ENCODE peak calls at places on chromosome 15, in six cellular contexts. One of them, this sample, is unnamed. For H3K4me1, the result is how much of the 10 kb centered on the place peaks cover.

GRCh38 chr15:69631978-69632377 is 179.4 kb downstream of the RPLP1 start:
- DNase-seq in gastrocnemius medialis: no peak
- DNase-seq in left ventricle myocardium inferior: no peak
- DNase-seq in ovary: no peak
- DNase-seq in upper lobe of right lung: no peak
- DNase-seq in A549: no peak
- DNase-seq in this sample: no peak

GRCh38 chr15:39102431-39102830 is 478.4 kb upstream of the THBS1 start:
- DNase-seq in gastrocnemius medialis: no peak
- DNase-seq in left ventricle myocardium inferior: no peak
- DNase-seq in ovary: no peak
- DNase-seq in upper lobe of right lung: no peak
- DNase-seq in A549: no peak
- DNase-seq in this sample: no peak

GRCh38 chr15:92495468-92495867 is 101.8 kb downstream of the ST8SIA2 start:
- DNase-seq in gastrocnemius medialis: no peak
- DNase-seq in left ventricle myocardium inferior: no peak
- DNase-seq in ovary: no peak
- DNase-seq in upper lobe of right lung: no peak
- DNase-seq in A549: no peak
- DNase-seq in this sample: no peak

GRCh38 chr15:42087460-42087859 is 6.9 kb downstream of the PLA2G4D start:
- DNase-seq in gastrocnemius medialis: no peak
- DNase-seq in left ventricle myocardium inferior: no peak
- DNase-seq in ovary: no peak
- DNase-seq in upper lobe of right lung: peak
- DNase-seq in A549: no peak
- DNase-seq in this sample: no peak

GRCh38 chr15:43469867-43470266 is 23.1 kb downstream of the TP53BP1 start:
- DNase-seq in gastrocnemius medialis: no peak
- DNase-seq in left ventricle myocardium inferior: no peak
- DNase-seq in ovary: no peak
- DNase-seq in upper lobe of right lung: no peak
- DNase-seq in A549: no peak
- DNase-seq in this sample: no peak

GRCh38 chr15:74584779-74585178 is 30.9 kb upstream of the CLK3 start:
- DNase-seq in gastrocnemius medialis: no peak
- DNase-seq in left ventricle myocardium inferior: no peak
- DNase-seq in ovary: no peak
- DNase-seq in upper lobe of right lung: no peak
- DNase-seq in A549: no peak
- DNase-seq in this sample: no peak

GRCh38 chr15:32688151-32688639 is 29.6 kb upstream of the GREM1 start:
- DNase-seq in gastrocnemius medialis: no peak
- DNase-seq in left ventricle myocardium inferior: no peak
- DNase-seq in ovary: no peak
- DNase-seq in upper lobe of right lung: peak
- DNase-seq in A549: peak
- DNase-seq in this sample: no peak

GRCh38 chr15:85412956-85413854 is 32.8 kb downstream of the AKAP13 start:
- DNase-seq in gastrocnemius medialis: peak
- DNase-seq in left ventricle myocardium inferior: peak
- DNase-seq in ovary: peak
- DNase-seq in upper lobe of right lung: peak
- DNase-seq in A549: peak
- DNase-seq in this sample: peak

GRCh38 chr15:90529369-90530249 is at the start of gene CRTC3:
- DNase-seq in gastrocnemius medialis: peak
- DNase-seq in left ventricle myocardium inferior: peak
- DNase-seq in ovary: peak
- DNase-seq in upper lobe of right lung: peak
- DNase-seq in A549: peak
- DNase-seq in this sample: peak

GRCh38 chr15:99441427-99441766 is 124.4 kb upstream of the MEF2A start:
- DNase-seq in gastrocnemius medialis: no peak
- DNase-seq in left ventricle myocardium inferior: no peak
- DNase-seq in ovary: no peak
- DNase-seq in upper lobe of right lung: no peak
- DNase-seq in A549: no peak
- DNase-seq in this sample: no peak

GRCh38 chr15:69478259-69478687 is 25.7 kb downstream of the RPLP1 start:
- DNase-seq in gastrocnemius medialis: no peak
- DNase-seq in left ventricle myocardium inferior: peak
- DNase-seq in ovary: peak
- DNase-seq in upper lobe of right lung: peak
- DNase-seq in A549: peak
- DNase-seq in this sample: no peak

GRCh38 chr15:48424076-48424475 is 92.8 kb downstream of the DUT start:
- DNase-seq in gastrocnemius medialis: no peak
- DNase-seq in left ventricle myocardium inferior: no peak
- DNase-seq in ovary: no peak
- DNase-seq in upper lobe of right lung: no peak
- DNase-seq in A549: no peak
- DNase-seq in this sample: no peak

GRCh38 chr15:65982941-65983340 is 113.7 kb downstream of the RAB11A start:
- DNase-seq in gastrocnemius medialis: no peak
- DNase-seq in left ventricle myocardium inferior: no peak
- DNase-seq in ovary: no peak
- DNase-seq in upper lobe of right lung: no peak
- DNase-seq in A549: no peak
- DNase-seq in this sample: no peak

GRCh38 chr15:25247418-25248030 is 191.3 kb downstream of the UBE3A start:
- DNase-seq in gastrocnemius medialis: no peak
- DNase-seq in left ventricle myocardium inferior: no peak
- DNase-seq in ovary: no peak
- DNase-seq in upper lobe of right lung: no peak
- DNase-seq in A549: no peak
- DNase-seq in this sample: no peak

GRCh38 chr15:36644156-36644896 is 64.9 kb downstream of the CDIN1 start:
- DNase-seq in gastrocnemius medialis: no peak
- DNase-seq in left ventricle myocardium inferior: no peak
- DNase-seq in ovary: no peak
- DNase-seq in upper lobe of right lung: no peak
- DNase-seq in A549: no peak
- DNase-seq in this sample: no peak

GRCh38 chr15:75584121-75584520 is 5.0 kb upstream of the PTPN9 start:
- DNase-seq in gastrocnemius medialis: no peak
- DNase-seq in left ventricle myocardium inferior: no peak
- DNase-seq in ovary: no peak
- DNase-seq in upper lobe of right lung: no peak
- DNase-seq in A549: no peak
- DNase-seq in this sample: no peak

GRCh38 chr15:30675126-30675525 is 49.2 kb downstream of the ARHGAP11B start:
- DNase-seq in gastrocnemius medialis: no peak
- DNase-seq in left ventricle myocardium inferior: no peak
- DNase-seq in ovary: no peak
- DNase-seq in upper lobe of right lung: no peak
- DNase-seq in A549: no peak
- DNase-seq in this sample: no peak

GRCh38 chr15:48794697-48795134 is 16.2 kb downstream of the CEP152 start:
- DNase-seq in gastrocnemius medialis: no peak
- DNase-seq in left ventricle myocardium inferior: no peak
- DNase-seq in ovary: no peak
- DNase-seq in upper lobe of right lung: no peak
- DNase-seq in A549: peak
- DNase-seq in this sample: no peak

GRCh38 chr15:51218249-51218648 is 120.1 kb downstream of the CYP19A1 start:
- DNase-seq in gastrocnemius medialis: no peak
- DNase-seq in left ventricle myocardium inferior: no peak
- DNase-seq in ovary: no peak
- DNase-seq in upper lobe of right lung: no peak
- DNase-seq in A549: no peak
- DNase-seq in this sample: no peak

GRCh38 chr15:27665002-27665401 is 434.1 kb downstream of the OCA2 start:
- DNase-seq in gastrocnemius medialis: no peak
- DNase-seq in left ventricle myocardium inferior: no peak
- DNase-seq in ovary: no peak
- DNase-seq in upper lobe of right lung: no peak
- DNase-seq in A549: no peak
- DNase-seq in this sample: no peak

GRCh38 chr15:77292924-77293558 is 126.9 kb downstream of the PEAK1 start:
- DNase-seq in gastrocnemius medialis: no peak
- DNase-seq in left ventricle myocardium inferior: no peak
- DNase-seq in ovary: no peak
- DNase-seq in upper lobe of right lung: no peak
- DNase-seq in A549: no peak
- DNase-seq in this sample: no peak

GRCh38 chr15:43998607-43999006 is 171.8 kb downstream of the WDR76 start:
- DNase-seq in gastrocnemius medialis: no peak
- DNase-seq in left ventricle myocardium inferior: peak
- DNase-seq in ovary: peak
- DNase-seq in upper lobe of right lung: no peak
- DNase-seq in A549: peak
- DNase-seq in this sample: peak

GRCh38 chr15:93048759-93049161 is 40.3 kb downstream of the RGMA start:
- DNase-seq in gastrocnemius medialis: no peak
- DNase-seq in left ventricle myocardium inferior: no peak
- DNase-seq in ovary: no peak
- DNase-seq in upper lobe of right lung: peak
- DNase-seq in A549: no peak
- DNase-seq in this sample: no peak

GRCh38 chr15:47715856-47716445 is 1.4 kb upstream of the SEMA6D start:
- DNase-seq in gastrocnemius medialis: no peak
- DNase-seq in left ventricle myocardium inferior: no peak
- DNase-seq in ovary: peak
- DNase-seq in upper lobe of right lung: no peak
- DNase-seq in A549: no peak
- DNase-seq in this sample: no peak

GRCh38 chr15:48515497-48515896 is 130.0 kb downstream of the FBN1 start:
- DNase-seq in gastrocnemius medialis: no peak
- DNase-seq in left ventricle myocardium inferior: no peak
- DNase-seq in ovary: no peak
- DNase-seq in upper lobe of right lung: no peak
- DNase-seq in A549: no peak
- DNase-seq in this sample: no peak

GRCh38 chr15:99429681-99430081 is 136.1 kb upstream of the MEF2A start:
- DNase-seq in gastrocnemius medialis: no peak
- DNase-seq in left ventricle myocardium inferior: peak
- DNase-seq in ovary: no peak
- DNase-seq in upper lobe of right lung: peak
- DNase-seq in A549: no peak
- DNase-seq in this sample: peak

GRCh38 chr15:29925227-29926082 is 103.2 kb upstream of the TJP1 start:
- DNase-seq in gastrocnemius medialis: no peak
- DNase-seq in left ventricle myocardium inferior: peak
- DNase-seq in ovary: peak
- DNase-seq in upper lobe of right lung: peak
- DNase-seq in A549: peak
- DNase-seq in this sample: peak

GRCh38 chr15:40695469-40695910 is 516 bp downstream of the RAD51 start:
- DNase-seq in gastrocnemius medialis: no peak
- DNase-seq in left ventricle myocardium inferior: no peak
- DNase-seq in ovary: no peak
- DNase-seq in upper lobe of right lung: no peak
- DNase-seq in A549: no peak
- DNase-seq in this sample: no peak
- H3K27ac ChIP-seq in gastrocnemius medialis: peak
- H3K27ac ChIP-seq in left ventricle myocardium inferior: peak
- H3K27ac ChIP-seq in ovary: peak
- H3K27ac ChIP-seq in upper lobe of right lung: no peak
- H3K27ac ChIP-seq in A549: peak
- H3K27ac ChIP-seq in this sample: peak

GRCh38 chr15:34724486-34724885 is 30.3 kb downstream of the GJD2 start:
- DNase-seq in gastrocnemius medialis: no peak
- DNase-seq in left ventricle myocardium inferior: no peak
- DNase-seq in ovary: no peak
- DNase-seq in upper lobe of right lung: no peak
- DNase-seq in A549: no peak
- DNase-seq in this sample: no peak
- H3K4me3 ChIP-seq in gastrocnemius medialis: no peak
- H3K4me3 ChIP-seq in left ventricle myocardium inferior: no peak
- H3K4me3 ChIP-seq in ovary: no peak
- H3K4me3 ChIP-seq in upper lobe of right lung: no peak
- H3K4me3 ChIP-seq in A549: no peak
- H3K4me3 ChIP-seq in this sample: no peak

GRCh38 chr15:58469432-58470353 is 37.9 kb downstream of the LIPC start:
- DNase-seq in gastrocnemius medialis: no peak
- DNase-seq in left ventricle myocardium inferior: no peak
- DNase-seq in ovary: peak
- DNase-seq in upper lobe of right lung: no peak
- DNase-seq in A549: peak
- DNase-seq in this sample: no peak

GRCh38 chr15:58472821-58473581 is 41.2 kb downstream of the LIPC start:
- DNase-seq in gastrocnemius medialis: no peak
- DNase-seq in left ventricle myocardium inferior: no peak
- DNase-seq in ovary: no peak
- DNase-seq in upper lobe of right lung: no peak
- DNase-seq in A549: no peak
- DNase-seq in this sample: peak

GRCh38 chr15:58473720-58474119 is 41.9 kb downstream of the LIPC start:
- DNase-seq in gastrocnemius medialis: no peak
- DNase-seq in left ventricle myocardium inferior: no peak
- DNase-seq in ovary: no peak
- DNase-seq in upper lobe of right lung: no peak
- DNase-seq in A549: peak
- DNase-seq in this sample: no peak

GRCh38 chr15:58471341-58471740 is 39.5 kb downstream of the LIPC start:
- DNase-seq in gastrocnemius medialis: no peak
- DNase-seq in left ventricle myocardium inferior: no peak
- DNase-seq in ovary: no peak
- DNase-seq in upper lobe of right lung: no peak
- DNase-seq in A549: no peak
- DNase-seq in this sample: no peak

DNA sequence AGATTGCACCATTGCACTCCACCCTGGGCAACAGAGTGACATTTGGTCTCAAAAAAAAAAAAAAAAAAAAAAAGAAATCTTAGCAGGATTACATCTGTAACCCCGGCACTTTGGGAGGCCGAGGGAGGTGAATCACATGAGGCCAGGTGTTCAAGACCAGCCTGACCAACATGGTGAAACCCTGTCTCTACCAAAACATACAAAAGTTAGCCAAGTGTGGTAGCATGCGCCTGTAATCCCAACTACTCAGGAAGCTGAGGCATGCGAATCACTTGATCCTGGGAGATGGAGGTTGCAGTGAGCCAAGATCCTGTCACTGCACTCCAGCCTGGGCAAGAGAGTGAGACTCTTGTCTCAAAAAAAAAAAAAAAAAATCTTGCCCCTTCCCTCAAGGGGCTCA is 40.4 kb downstream of the LIPC start:
- DNase-seq in gastrocnemius medialis: no peak
- DNase-seq in left ventricle myocardium inferior: no peak
- DNase-seq in ovary: no peak
- DNase-seq in upper lobe of right lung: no peak
- DNase-seq in A549: no peak
- DNase-seq in this sample: no peak
- H3K4me1 ChIP-seq in gastrocnemius medialis: under half
- H3K4me1 ChIP-seq in left ventricle myocardium inferior: under half
- H3K4me1 ChIP-seq in ovary: under half
- H3K4me1 ChIP-seq in upper lobe of right lung: under half
- H3K4me1 ChIP-seq in A549: half or more
- H3K4me1 ChIP-seq in this sample: under half

DNA sequence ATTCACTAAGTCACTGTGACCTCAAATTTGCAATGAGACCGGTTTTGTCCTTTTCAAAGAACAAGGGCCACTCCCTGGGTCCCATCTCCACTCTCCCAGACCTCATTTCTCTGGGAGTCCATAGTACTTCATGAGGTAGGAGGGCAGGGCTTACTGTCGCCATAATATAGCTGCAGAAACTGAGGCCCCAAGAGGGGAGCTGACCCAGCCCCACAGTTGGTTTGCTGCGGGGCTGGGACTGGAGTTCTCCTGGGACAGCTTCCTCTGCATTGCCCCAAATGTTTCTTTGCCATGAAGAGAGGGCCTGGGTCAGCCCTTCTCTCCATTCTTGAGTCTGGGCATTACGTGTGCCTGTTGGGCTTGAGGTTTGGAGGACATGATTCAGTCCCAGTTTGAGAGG is 60.1 kb downstream of the ITGA11 start:
- DNase-seq in gastrocnemius medialis: no peak
- DNase-seq in left ventricle myocardium inferior: no peak
- DNase-seq in ovary: no peak
- DNase-seq in upper lobe of right lung: no peak
- DNase-seq in A549: no peak
- DNase-seq in this sample: no peak
- H3K27ac ChIP-seq in gastrocnemius medialis: no peak
- H3K27ac ChIP-seq in left ventricle myocardium inferior: peak
- H3K27ac ChIP-seq in ovary: no peak
- H3K27ac ChIP-seq in upper lobe of right lung: no peak
- H3K27ac ChIP-seq in A549: no peak
- H3K27ac ChIP-seq in this sample: peak